ENCODE peak calls at places on chromosome 21, in eight cellular contexts. Z is mesendoderm, P is right cardiac atrium, I is mucosa of descending colon, F is gastrocnemius medialis, G is mammary epithelial cell, K is fibroblast of lung, S is ovary. H is an unnamed sample. For H3K4me1, the result is how much of the 10 kb centered on the place peaks cover.

GRCh38 chr21:41506526-41507520 is 1.1 kb downstream of the TMPRSS2 start:
- DNase-seq in I (peak), K (no peak), P (no peak), Z (peak), F (no peak), S (no peak), G (peak), H (no peak)

GRCh38 chr21:31397939-31398338 is 53.9 kb upstream of the TIAM1 start:
- DNase-seq in S (no peak), K (no peak), P (no peak), Z (peak), I (no peak), G (no peak), F (no peak), H (no peak)

GRCh38 chr21:29800051-29800450 is 139.7 kb downstream of the GRIK1 start:
- DNase-seq in I (no peak), G (no peak), Z (peak), K (no peak), P (no peak), S (no peak), F (no peak), H (no peak)

GRCh38 chr21:33396966-33397365 is 6.2 kb upstream of the IFNGR2 start:
- DNase-seq in I (no peak), S (no peak), K (peak), G (peak), P (peak), Z (no peak), F (no peak), H (no peak)

GRCh38 chr21:23725576-23725975 is 1881.7 kb downstream of the MRPL39 start:
- DNase-seq in Z (peak), I (no peak), G (no peak), P (no peak), S (no peak), K (no peak), F (no peak), H (no peak)

GRCh38 chr21:41169701-41170100 is 1.7 kb downstream of the BACE2 start:
- DNase-seq in K (no peak), I (no peak), F (no peak), S (no peak), P (no peak), G (peak), Z (no peak), H (no peak)

GRCh38 chr21:40846566-40847411 is at the start of gene DSCAM:
- DNase-seq in F (no peak), G (peak), I (no peak), Z (peak), S (no peak), P (no peak), K (no peak), H (no peak)

GRCh38 chr21:17925900-17926299 is 106.7 kb upstream of the C21orf91 start:
- DNase-seq in G (no peak), S (no peak), F (no peak), Z (peak), K (peak), P (no peak), I (no peak), H (no peak)

GRCh38 chr21:25871566-25871965 is 136.8 kb downstream of the GABPA start:
- DNase-seq in G (no peak), K (no peak), Z (peak), F (no peak), S (no peak), P (no peak), I (no peak), H (no peak)

GRCh38 chr21:44360174-44360573 is 6.8 kb downstream of the TRPM2 start:
- DNase-seq in I (no peak), G (no peak), F (no peak), P (no peak), S (no peak), K (no peak), Z (no peak), H (no peak)

GRCh38 chr21:29343517-29343916 is 44.8 kb downstream of the BACH1 start:
- DNase-seq in K (peak), S (no peak), P (no peak), F (no peak), Z (no peak), G (no peak), I (no peak), H (no peak)

GRCh38 chr21:28464095-28464494 is 528.6 kb downstream of the LTN1 start:
- DNase-seq in G (no peak), I (no peak), F (no peak), P (no peak), K (no peak), Z (no peak), S (no peak), H (no peak)

GRCh38 chr21:29660047-29660720 is 279.6 kb downstream of the GRIK1 start:
- DNase-seq in G (no peak), P (no peak), S (no peak), Z (no peak), F (no peak), K (no peak), I (no peak), H (no peak)

GRCh38 chr21:41162111-41162510 is 5.8 kb upstream of the BACE2 start:
- DNase-seq in I (no peak), F (no peak), K (no peak), S (no peak), G (no peak), P (no peak), Z (no peak), H (no peak)

GRCh38 chr21:44454747-44455523 is at the start of gene LRRC3:
- DNase-seq in F (peak), K (peak), P (peak), S (peak), G (peak), I (peak), Z (peak), H (peak)

GRCh38 chr21:29481641-29482040 is 182.9 kb downstream of the BACH1 start:
- DNase-seq in P (no peak), K (peak), G (no peak), F (no peak), S (no peak), Z (no peak), I (no peak), H (no peak)

GRCh38 chr21:14545906-14546480 is at the start of gene SAMSN1:
- DNase-seq in S (no peak), F (peak), G (no peak), I (no peak), P (peak), Z (no peak), K (no peak), H (no peak)

GRCh38 chr21:27764056-27764455 is 797.2 kb upstream of the ADAMTS5 start:
- DNase-seq in F (no peak), K (peak), G (no peak), P (no peak), Z (no peak), I (no peak), S (no peak), H (no peak)

GRCh38 chr21:44615881-44616590 is 4.2 kb downstream of the KRTAP10-8 start:
- DNase-seq in I (no peak), S (no peak), G (no peak), F (no peak), K (no peak), P (no peak), Z (no peak), H (peak)

GRCh38 chr21:36246080-36246631 is 73.8 kb upstream of the MORC3 start:
- DNase-seq in Z (no peak), G (no peak), F (no peak), S (no peak), P (no peak), K (no peak), I (peak), H (no peak)

GRCh38 chr21:44726803-44727202 is 15.4 kb upstream of the TSPEAR start:
- DNase-seq in F (no peak), Z (no peak), I (no peak), P (no peak), G (no peak), S (no peak), K (no peak), H (no peak)

GRCh38 chr21:33058468-33059318 is 11.2 kb upstream of the OLIG1 start:
- DNase-seq in P (peak), Z (no peak), S (no peak), F (peak), G (no peak), I (no peak), K (no peak), H (peak)

GRCh38 chr21:44817914-44818635 is at the start of gene SUMO3:
- DNase-seq in P (peak), K (peak), F (peak), S (peak), Z (peak), I (peak), G (peak), H (peak)

GRCh38 chr21:28421716-28422480 is 570.8 kb downstream of the LTN1 start:
- DNase-seq in I (no peak), K (peak), Z (no peak), F (peak), S (no peak), G (peak), P (no peak), H (no peak)

GRCh38 chr21:29190920-29191319 is 60.5 kb downstream of the MAP3K7CL start:
- DNase-seq in S (no peak), F (no peak), G (peak), Z (no peak), P (peak), I (no peak), K (peak), H (peak)

GRCh38 chr21:27505516-27505915 is 538.6 kb upstream of the ADAMTS5 start:
- DNase-seq in S (no peak), P (no peak), Z (no peak), K (peak), F (no peak), I (no peak), G (peak), H (no peak)

GRCh38 chr21:31771685-31772084 is 39.8 kb upstream of the SCAF4 start:
- DNase-seq in K (no peak), P (no peak), F (no peak), S (no peak), G (no peak), I (no peak), Z (no peak), H (no peak)

GRCh38 chr21:31730687-31731111 is 1.2 kb downstream of the SCAF4 start:
- DNase-seq in I (peak), Z (peak), P (no peak), F (no peak), G (peak), S (no peak), K (no peak), H (no peak)

GRCh38 chr21:31988492-31989285 is 115.9 kb downstream of the HUNK start:
- DNase-seq in S (no peak), Z (peak), I (no peak), K (no peak), P (no peak), F (peak), G (no peak), H (no peak)

GRCh38 chr21:36849461-36849860 is 117.0 kb downstream of the HLCS start:
- DNase-seq in G (no peak), Z (no peak), I (no peak), P (no peak), K (no peak), S (no peak), F (no peak), H (no peak)

GRCh38 chr21:15751561-15751960 is 21.8 kb downstream of the USP25 start:
- DNase-seq in Z (no peak), F (no peak), S (no peak), P (no peak), I (no peak), G (no peak), K (no peak), H (no peak)
- H3K4me1 ChIP-seq in Z (under half), F (half or more), S (under half), P (under half), I (half or more), G (under half), K (under half), H (half or more)

GRCh38 chr21:42670058-42670830 is 16.8 kb downstream of the PDE9A start:
- DNase-seq in F (no peak), K (no peak), Z (no peak), I (no peak), P (no peak), S (no peak), G (no peak), H (no peak)
- H3K4me1 ChIP-seq in F (under half), K (under half), Z (under half), I (under half), P (under half), S (under half), G (under half), H (under half)

DNA sequence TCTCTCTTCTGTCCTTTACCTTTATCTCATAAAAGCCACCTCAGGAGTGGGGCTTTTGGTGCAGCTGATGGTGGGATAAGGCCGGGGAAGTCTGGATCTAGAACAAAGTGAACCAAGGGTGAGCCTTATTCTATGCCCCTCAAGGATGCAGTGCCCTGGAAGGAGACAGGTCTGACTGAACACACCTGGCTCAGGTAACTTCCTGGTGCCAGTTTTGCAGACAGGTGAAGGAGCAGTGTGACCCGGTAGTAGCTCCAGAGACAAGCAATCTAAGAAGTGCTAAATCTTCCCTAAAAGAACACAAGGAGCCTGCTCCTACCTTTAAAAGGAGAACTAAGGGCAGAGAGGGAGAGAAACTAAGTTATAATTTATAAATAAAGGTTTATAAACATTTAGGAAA is 2.9 kb downstream of the KCNJ15 start:
- DNase-seq in Z (no peak), G (no peak), I (no peak), K (no peak), S (no peak), F (no peak), P (no peak), H (no peak)
- H3K4me1 ChIP-seq in Z (under half), G (under half), I (under half), K (under half), S (under half), F (under half), P (under half), H (under half)

DNA sequence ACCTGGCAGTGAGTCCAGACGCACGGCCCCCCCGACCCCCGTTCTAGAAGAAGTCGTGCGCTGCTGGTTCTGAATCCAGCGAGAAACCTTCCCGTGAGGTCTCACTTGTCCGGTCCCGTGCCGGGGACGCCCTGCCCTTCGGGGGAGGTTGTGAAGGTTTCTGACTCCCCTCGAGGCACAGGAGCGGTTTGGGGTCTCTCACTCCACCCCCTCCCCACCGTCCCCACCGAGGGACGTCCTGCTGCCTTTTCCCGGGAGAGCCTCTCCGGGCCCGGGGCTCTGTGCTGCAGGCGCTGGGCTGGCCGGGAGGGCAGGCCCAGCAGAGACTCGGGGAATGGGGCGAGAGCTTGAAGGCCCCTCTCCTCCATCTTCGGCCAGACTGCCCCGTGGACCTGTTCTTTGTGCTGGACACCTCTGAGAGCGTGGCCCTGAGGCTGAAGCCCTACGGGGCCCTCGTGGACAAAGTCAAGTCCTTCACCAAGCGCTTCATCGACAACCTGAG is 737 bp downstream of the COL6A1 start:
- DNase-seq in I (peak), P (peak), G (no peak), F (peak), S (no peak), Z (no peak), K (no peak), H (peak)
- H3K4me1 ChIP-seq in I (under half), P (under half), G (under half), F (under half), S (under half), Z (under half), K (under half), H (under half)

GRCh38 chr21:35041122-35041521 is 8.0 kb downstream of the RUNX1 start:
- DNase-seq in G (no peak), S (no peak), K (no peak), I (no peak), P (no peak), Z (no peak), F (no peak), H (no peak)

GRCh38 chr21:35036521-35037383 is 12.3 kb downstream of the RUNX1 start:
- DNase-seq in S (no peak), Z (no peak), F (no peak), P (no peak), K (no peak), I (no peak), G (no peak), H (no peak)

GRCh38 chr21:35037384-35038105 is 11.6 kb downstream of the RUNX1 start:
- DNase-seq in I (no peak), K (no peak), Z (no peak), P (no peak), F (no peak), G (no peak), S (no peak), H (no peak)

GRCh38 chr21:35038772-35039145 is 10.3 kb downstream of the RUNX1 start:
- DNase-seq in K (no peak), Z (peak), S (no peak), P (no peak), I (no peak), G (no peak), F (no peak), H (no peak)

DNA sequence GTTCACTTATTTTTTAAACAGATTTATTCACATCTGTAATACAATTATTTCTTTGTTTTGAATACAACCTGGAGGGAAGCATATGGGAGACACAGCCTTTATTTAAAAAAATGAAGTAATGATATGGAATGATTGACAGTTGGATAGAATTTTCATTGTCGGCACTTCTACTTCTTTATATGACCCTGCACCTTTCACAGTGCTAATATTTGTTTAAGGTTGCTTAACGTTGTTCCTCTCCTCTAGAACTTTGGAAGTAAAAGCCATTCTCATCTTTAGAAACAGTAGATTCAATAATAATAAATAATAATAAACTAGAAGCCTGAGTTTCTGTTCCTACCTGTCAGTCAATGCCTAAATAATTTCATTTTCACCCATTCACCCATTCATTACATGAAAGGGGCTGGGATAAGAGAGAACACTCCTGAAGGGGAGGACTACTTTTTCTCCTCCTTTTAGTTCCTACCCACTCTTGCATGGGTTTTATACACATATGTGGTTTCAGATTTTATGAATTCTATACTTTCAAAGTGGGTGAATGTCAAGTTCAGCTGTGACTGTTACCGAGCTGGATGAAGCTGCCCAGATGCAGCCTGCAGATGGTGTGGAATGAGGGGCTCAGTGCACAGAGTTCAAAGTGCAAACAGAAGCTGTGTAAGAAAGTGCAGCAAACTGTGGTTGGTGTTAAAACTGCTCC is 9.4 kb downstream of the RUNX1 start:
- DNase-seq in I (no peak), K (no peak), G (no peak), Z (no peak), S (no peak), P (no peak), F (no peak), H (no peak)
- H3K4me1 ChIP-seq in I (under half), K (under half), G (under half), Z (under half), S (under half), P (under half), F (under half), H (under half)

GRCh38 chr21:34970126-34970525 is 79.0 kb downstream of the RUNX1 start:
- DNase-seq in F (no peak), I (no peak), K (no peak), G (no peak), P (no peak), Z (no peak), S (no peak), H (no peak)

GRCh38 chr21:34965200-34966174 is 83.6 kb downstream of the RUNX1 start:
- DNase-seq in P (no peak), S (no peak), G (peak), I (no peak), Z (no peak), F (no peak), K (peak), H (no peak)

GRCh38 chr21:34969431-34970036 is 79.6 kb downstream of the RUNX1 start:
- DNase-seq in S (no peak), K (peak), P (no peak), Z (no peak), G (no peak), I (no peak), F (no peak), H (no peak)

GRCh38 chr21:34968414-34969333 is 80.4 kb downstream of the RUNX1 start:
- DNase-seq in S (no peak), P (no peak), F (no peak), K (peak), G (no peak), Z (no peak), I (no peak), H (no peak)

GRCh38 chr21:34967509-34968289 is 81.4 kb downstream of the RUNX1 start:
- DNase-seq in G (peak), Z (peak), K (peak), I (no peak), S (no peak), P (no peak), F (no peak), H (no peak)
- H3K4me1 ChIP-seq in G (under half), Z (under half), K (under half), I (under half), S (under half), P (under half), F (under half), H (under half)

DNA sequence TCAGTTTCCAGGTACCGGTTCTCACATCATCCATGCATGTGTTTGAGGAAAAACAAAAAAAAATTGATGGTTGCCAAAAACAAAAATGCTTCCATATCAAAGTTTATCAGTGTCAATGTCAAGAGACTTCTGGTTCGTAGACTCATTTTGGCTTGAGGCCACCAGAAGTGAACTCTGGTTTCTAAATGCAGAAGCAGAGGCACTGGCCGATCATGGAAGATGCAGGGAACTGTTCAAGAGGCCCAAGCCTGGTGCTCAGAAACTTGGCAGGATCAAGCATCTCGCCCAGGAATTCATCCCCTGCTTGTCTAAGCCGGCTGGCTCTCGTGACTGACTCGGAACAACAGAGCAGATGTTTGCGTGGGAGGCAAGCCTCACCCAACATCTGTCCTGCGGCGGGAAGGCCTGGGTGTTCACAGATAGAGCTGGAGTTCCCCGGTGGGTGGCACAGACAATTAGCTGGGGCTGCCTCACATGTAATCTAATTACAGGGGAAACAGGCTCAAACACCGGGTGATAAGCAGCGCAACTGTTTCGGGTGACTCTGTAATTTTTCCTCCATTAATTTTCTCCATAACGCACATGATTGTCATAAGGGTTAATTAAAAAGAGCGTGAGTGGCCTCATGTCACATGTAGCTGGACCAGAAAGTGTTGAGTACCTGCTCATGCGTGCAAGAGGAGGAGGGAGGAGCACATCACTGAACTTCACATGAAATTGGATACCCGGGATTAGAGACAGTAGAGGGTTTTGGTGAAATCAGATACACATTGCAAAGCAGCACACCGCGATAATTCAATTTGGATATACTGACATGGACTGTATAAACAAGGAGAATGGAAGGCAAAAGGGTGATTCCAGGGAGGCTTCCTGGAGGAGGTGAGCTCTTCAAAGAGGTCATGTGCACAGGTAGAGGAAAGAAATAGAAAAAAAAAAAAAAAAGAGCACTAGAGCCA is 180.0 kb downstream of the ETS2 start:
- DNase-seq in F (peak), S (peak), P (peak), Z (no peak), I (peak), G (peak), K (peak), H (peak)
- H3K4me1 ChIP-seq in F (half or more), S (under half), P (under half), Z (under half), I (under half), G (under half), K (half or more), H (half or more)

H was measured in psoas muscle.